ENCODE peak calls at places on chromosomes 2 and 18, in four cellular contexts. One of them, this sample, is unnamed.

GRCh38 chr18:50401888-50402287 is 27.0 kb downstream of the SKA1 start:
- DNase-seq in hepatocyte: peak
- DNase-seq in neural crest cell: no peak
- DNase-seq in KG1: no peak
- DNase-seq in this sample: no peak

GRCh38 chr18:59516356-59517155 is 157.5 kb upstream of the LMAN1 start:
- DNase-seq in neural crest cell: no peak
- DNase-seq in hepatocyte: peak
- DNase-seq in KG1: no peak
- DNase-seq in this sample: no peak

GRCh38 chr2:171999604-172000469 is at the start of gene METAP1D:
- DNase-seq in KG1: peak
- DNase-seq in hepatocyte: peak
- DNase-seq in neural crest cell: peak
- DNase-seq in this sample: peak

GRCh38 chr2:25184254-25184653 is 15.9 kb upstream of the POMC start:
- DNase-seq in neural crest cell: no peak
- DNase-seq in hepatocyte: peak
- DNase-seq in KG1: no peak
- DNase-seq in this sample: no peak

GRCh38 chr2:26396734-26397298 is 4.9 kb upstream of the DRC1 start:
- DNase-seq in hepatocyte: no peak
- DNase-seq in KG1: no peak
- DNase-seq in neural crest cell: no peak
- DNase-seq in this sample: no peak

GRCh38 chr2:241228081-241228859 is 39.8 kb downstream of the ANO7 start:
- DNase-seq in KG1: no peak
- DNase-seq in neural crest cell: no peak
- DNase-seq in hepatocyte: no peak
- DNase-seq in this sample: no peak

GRCh38 chr18:68428026-68428425 is 286.9 kb downstream of the TMX3 start:
- DNase-seq in KG1: no peak
- DNase-seq in hepatocyte: peak
- DNase-seq in neural crest cell: no peak
- DNase-seq in this sample: no peak

GRCh38 chr18:70072678-70073077 is 125.0 kb upstream of the CD226 start:
- DNase-seq in hepatocyte: peak
- DNase-seq in KG1: no peak
- DNase-seq in neural crest cell: no peak
- DNase-seq in this sample: no peak

GRCh38 chr2:64323192-64323591 is 130.8 kb upstream of the LGALSL start:
- DNase-seq in neural crest cell: no peak
- DNase-seq in KG1: no peak
- DNase-seq in hepatocyte: no peak
- DNase-seq in this sample: no peak

This sample was measured in GDM1.